ENCODE peak calls at places on chromosomes 12 and 14, in seven cellular contexts. O, K, X, V, I, Y and Z are unnamed samples.

GRCh38 chr12:131677699-131678098 is 33.2 kb upstream of the SFSWAP start:
- DNase-seq in O (no peak), K (no peak), X (no peak), V (no peak), I (peak; percentile 60), Y (no peak), Z (no peak)

GRCh38 chr12:12784911-12785814 is at the start of gene APOLD1:
- DNase-seq in O (no peak), K (no peak), X (no peak), V (no peak), I (no peak), Y (no peak), Z (no peak)

GRCh38 chr14:74089251-74090020 is 4.7 kb downstream of the LIN52 start:
- DNase-seq in O (no peak), K (no peak), X (no peak), V (no peak), I (no peak), Y (no peak), Z (no peak)

GRCh38 chr14:33435911-33436310 is 497.2 kb downstream of the NPAS3 start:
- DNase-seq in O (no peak), K (no peak), X (no peak), V (no peak), I (no peak), Y (no peak), Z (no peak)

GRCh38 chr14:50025776-50026175 is 90.6 kb downstream of the VCPKMT start:
- DNase-seq in O (no peak), K (no peak), X (no peak), V (no peak), I (no peak), Y (no peak), Z (peak; percentile 51)

GRCh38 chr12:22858849-22859569 is 234.0 kb downstream of the ETNK1 start:
- DNase-seq in O (no peak), K (no peak), X (no peak), V (no peak), I (no peak), Y (no peak), Z (no peak)

GRCh38 chr12:92253301-92253700 is 107.7 kb upstream of the BTG1 start:
- DNase-seq in O (no peak), K (no peak), X (no peak), V (no peak), I (no peak), Y (no peak), Z (no peak)

GRCh38 chr12:1896964-1897363 is 21.5 kb downstream of the CACNA2D4 start:
- DNase-seq in O (no peak), K (no peak), X (no peak), V (no peak), I (no peak), Y (no peak), Z (no peak)

GRCh38 chr12:15299947-15300346 is 22.4 kb upstream of the PTPRO start:
- DNase-seq in O (no peak), K (no peak), X (no peak), V (no peak), I (no peak), Y (no peak), Z (no peak)

GRCh38 chr12:129911437-129912049 is 7.7 kb upstream of the TMEM132D start:
- DNase-seq in O (peak; percentile 62), K (peak; percentile 30), X (no peak), V (no peak), I (no peak), Y (peak; percentile 34), Z (peak; percentile 48)

GRCh38 chr12:52518574-52519469 is 1.4 kb downstream of the KRT5 start:
- DNase-seq in O (no peak), K (peak; percentile 1), X (no peak), V (no peak), I (no peak), Y (no peak), Z (no peak)
- H3K4me3 ChIP-seq in O (no peak overlapping the region), K (no peak overlapping the region), X (no peak overlapping the region), V (no peak overlapping the region), I (no peak overlapping the region), Y (no peak overlapping the region), Z (no peak overlapping the region)

GRCh38 chr12:48003226-48004038 is 844 bp downstream of the COL2A1 start:
- DNase-seq in O (no peak), K (no peak), X (no peak), V (peak; percentile 29), I (no peak), Y (no peak), Z (no peak)
- H3K27me3 ChIP-seq in O (peaks cover 58% of the 10 kb centered on the region), K (peaks cover 60% of the 10 kb centered on the region), X (peaks cover 55% of the 10 kb centered on the region), V (peaks cover 44% of the 10 kb centered on the region), I (peaks cover 75% of the 10 kb centered on the region), Y (peaks cover 26% of the 10 kb centered on the region), Z (peaks cover 95% of the 10 kb centered on the region)

GRCh38 chr14:106390401-106390800 is 864.0 kb downstream of the TMEM121 start:
- DNase-seq in O (no peak), K (no peak), X (no peak), V (no peak), I (no peak), Y (no peak), Z (no peak)

GRCh38 chr14:106390947-106391346 is 864.6 kb downstream of the TMEM121 start:
- DNase-seq in O (no peak), K (no peak), X (no peak), V (no peak), I (no peak), Y (no peak), Z (no peak)

GRCh38 chr14:106395460-106396050 is 869.2 kb downstream of the TMEM121 start:
- DNase-seq in O (no peak), K (no peak), X (no peak), V (peak; percentile 35), I (no peak), Y (peak; percentile 21), Z (no peak)

GRCh38 chr14:106396999-106397398 is 870.6 kb downstream of the TMEM121 start:
- DNase-seq in O (no peak), K (no peak), X (no peak), V (no peak), I (no peak), Y (no peak), Z (no peak)

GRCh38 chr14:106393742-106394141 is 867.4 kb downstream of the TMEM121 start:
- DNase-seq in O (no peak), K (no peak), X (no peak), V (no peak), I (no peak), Y (no peak), Z (no peak)
- H3K9me3 ChIP-seq in O (no peaks in the 10 kb centered on the region), K (no peaks in the 10 kb centered on the region), X (no peaks in the 10 kb centered on the region), V (no peaks in the 10 kb centered on the region), I (no peaks in the 10 kb centered on the region), Y (no peaks in the 10 kb centered on the region), Z (no peaks in the 10 kb centered on the region)

GRCh38 chr12:89710873-89711179 is 2.2 kb upstream of the ATP2B1 start:
- DNase-seq in O (no peak), K (no peak), X (no peak), V (no peak), I (no peak), Y (no peak), Z (no peak)
- H3K4me3 ChIP-seq in O (no peak overlapping the region), K (no peak overlapping the region), X (no peak overlapping the region), V (no peak overlapping the region), I (no peak overlapping the region), Y (no peak overlapping the region), Z (no peak overlapping the region)

DNA sequence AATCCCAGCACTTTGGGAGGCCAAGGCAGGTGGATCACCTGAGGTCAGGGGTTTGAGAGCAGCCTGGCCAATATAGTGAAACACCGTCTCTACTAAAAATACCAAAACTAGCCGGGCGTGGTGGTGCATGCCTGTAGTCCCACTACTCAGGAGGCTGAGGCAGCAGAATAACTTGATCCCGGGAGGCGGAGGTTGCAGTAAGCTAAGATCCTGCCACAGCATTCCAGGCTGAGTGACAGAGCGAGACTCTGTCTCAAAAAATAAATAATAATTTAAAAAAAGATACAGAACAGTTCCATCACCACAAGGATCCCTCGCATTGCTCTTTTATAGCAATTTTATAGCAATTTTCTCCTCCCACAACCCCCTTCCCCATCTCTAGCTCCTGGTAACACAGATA is 4.7 kb upstream of the PDE1B start:
- DNase-seq in O (no peak), K (no peak), X (no peak), V (no peak), I (no peak), Y (no peak), Z (no peak)
- H3K27me3 ChIP-seq in O (peaks cover 20% of the 10 kb centered on the region), K (peaks cover 6% of the 10 kb centered on the region), X (no peaks in the 10 kb centered on the region), V (no peaks in the 10 kb centered on the region), I (peaks cover 9% of the 10 kb centered on the region), Y (no peaks in the 10 kb centered on the region), Z (peaks cover 56% of the 10 kb centered on the region)

GRCh38 chr14:56156096-56156495 is 37.9 kb downstream of the PELI2 start:
- DNase-seq in O (no peak), K (no peak), X (no peak), V (no peak), I (no peak), Y (no peak), Z (no peak)
- H3K9me3 ChIP-seq in O (no peaks in the 10 kb centered on the region), K (no peaks in the 10 kb centered on the region), X (no peaks in the 10 kb centered on the region), V (no peaks in the 10 kb centered on the region), I (peaks cover 5% of the 10 kb centered on the region), Y (no peaks in the 10 kb centered on the region), Z (no peaks in the 10 kb centered on the region)